ENCODE peak calls at places on chromosomes 6 and 20, in five cellular contexts. One of them, this sample, is unnamed. For H3K27me3, the result is how much of the 10 kb centered on the place peaks cover.

GRCh38 chr6:40907198-40907701 is 131.8 kb downstream of the UNC5CL start:
- DNase-seq in ovary: no peak
- DNase-seq in hepatocyte: no peak
- DNase-seq in Karpas-422: no peak
- DNase-seq in neuronal stem cell: no peak
- DNase-seq in this sample: peak

GRCh38 chr6:145332001-145332400 is 403.3 kb downstream of the EPM2A start:
- DNase-seq in hepatocyte: peak
- DNase-seq in ovary: no peak
- DNase-seq in neuronal stem cell: no peak
- DNase-seq in Karpas-422: no peak
- DNase-seq in this sample: no peak

GRCh38 chr6:83954371-83954770 is 79.2 kb upstream of the MRAP2 start:
- DNase-seq in hepatocyte: no peak
- DNase-seq in neuronal stem cell: no peak
- DNase-seq in Karpas-422: no peak
- DNase-seq in ovary: no peak
- DNase-seq in this sample: no peak

GRCh38 chr20:53827996-53828672 is 234.5 kb upstream of the ZNF217 start:
- DNase-seq in Karpas-422: no peak
- DNase-seq in hepatocyte: peak
- DNase-seq in neuronal stem cell: no peak
- DNase-seq in ovary: peak
- DNase-seq in this sample: no peak

GRCh38 chr6:110013396-110013795 is 35.3 kb downstream of the GPR6 start:
- DNase-seq in hepatocyte: no peak
- DNase-seq in ovary: no peak
- DNase-seq in Karpas-422: no peak
- DNase-seq in neuronal stem cell: no peak
- DNase-seq in this sample: no peak

GRCh38 chr20:52959125-52959524 is 13.0 kb upstream of the TSHZ2 start:
- DNase-seq in ovary: no peak
- DNase-seq in hepatocyte: peak
- DNase-seq in Karpas-422: no peak
- DNase-seq in neuronal stem cell: no peak
- DNase-seq in this sample: no peak

GRCh38 chr6:5219292-5219691 is 41.5 kb downstream of the LYRM4 start:
- DNase-seq in neuronal stem cell: no peak
- DNase-seq in hepatocyte: no peak
- DNase-seq in ovary: no peak
- DNase-seq in Karpas-422: no peak
- DNase-seq in this sample: no peak

GRCh38 chr6:71333700-71334099 is 45.1 kb downstream of the OGFRL1 start:
- DNase-seq in Karpas-422: no peak
- DNase-seq in ovary: no peak
- DNase-seq in neuronal stem cell: no peak
- DNase-seq in hepatocyte: peak
- DNase-seq in this sample: no peak

GRCh38 chr6:157497579-157497978 is 116.6 kb downstream of the ZDHHC14 start:
- DNase-seq in ovary: no peak
- DNase-seq in hepatocyte: no peak
- DNase-seq in Karpas-422: no peak
- DNase-seq in neuronal stem cell: no peak
- DNase-seq in this sample: no peak

GRCh38 chr6:30647802-30648460 is 998 bp downstream of the C6orf136 start:
- DNase-seq in Karpas-422: no peak
- DNase-seq in neuronal stem cell: no peak
- DNase-seq in hepatocyte: no peak
- DNase-seq in ovary: no peak
- DNase-seq in this sample: no peak

GRCh38 chr6:106204961-106205360 is 118.8 kb downstream of the PRDM1 start:
- DNase-seq in Karpas-422: no peak
- DNase-seq in hepatocyte: no peak
- DNase-seq in ovary: no peak
- DNase-seq in neuronal stem cell: no peak
- DNase-seq in this sample: no peak

GRCh38 chr6:13708679-13709261 is 2.9 kb downstream of the RANBP9 start:
- DNase-seq in ovary: no peak
- DNase-seq in hepatocyte: no peak
- DNase-seq in Karpas-422: no peak
- DNase-seq in neuronal stem cell: no peak
- DNase-seq in this sample: no peak

GRCh38 chr20:37919389-37920040 is 16.6 kb downstream of the VSTM2L start:
- DNase-seq in Karpas-422: no peak
- DNase-seq in ovary: no peak
- DNase-seq in hepatocyte: no peak
- DNase-seq in neuronal stem cell: no peak
- DNase-seq in this sample: no peak

GRCh38 chr6:6657085-6657819 is 68.7 kb downstream of the LY86 start:
- DNase-seq in hepatocyte: no peak
- DNase-seq in Karpas-422: no peak
- DNase-seq in neuronal stem cell: no peak
- DNase-seq in ovary: no peak
- DNase-seq in this sample: no peak

GRCh38 chr20:49444553-49444990 is 37.9 kb downstream of the KCNB1 start:
- DNase-seq in neuronal stem cell: no peak
- DNase-seq in hepatocyte: no peak
- DNase-seq in Karpas-422: no peak
- DNase-seq in ovary: no peak
- DNase-seq in this sample: no peak

GRCh38 chr6:8707956-8708772 is 272.8 kb upstream of the SLC35B3 start:
- DNase-seq in Karpas-422: no peak
- DNase-seq in hepatocyte: peak
- DNase-seq in ovary: no peak
- DNase-seq in neuronal stem cell: peak
- DNase-seq in this sample: peak

GRCh38 chr6:44534291-44534690 is 146.8 kb downstream of the CDC5L start:
- DNase-seq in hepatocyte: no peak
- DNase-seq in neuronal stem cell: no peak
- DNase-seq in Karpas-422: no peak
- DNase-seq in ovary: no peak
- DNase-seq in this sample: no peak

GRCh38 chr6:48826884-48827701 is 636.0 kb downstream of the MMUT start:
- DNase-seq in neuronal stem cell: no peak
- DNase-seq in hepatocyte: peak
- DNase-seq in ovary: no peak
- DNase-seq in Karpas-422: no peak
- DNase-seq in this sample: peak

GRCh38 chr6:138205437-138206094 is 12.7 kb downstream of the PBOV1 start:
- DNase-seq in Karpas-422: no peak
- DNase-seq in ovary: no peak
- DNase-seq in neuronal stem cell: no peak
- DNase-seq in hepatocyte: no peak
- DNase-seq in this sample: no peak

GRCh38 chr6:138203315-138203714 is 15.0 kb downstream of the PBOV1 start:
- DNase-seq in ovary: no peak
- DNase-seq in hepatocyte: no peak
- DNase-seq in neuronal stem cell: no peak
- DNase-seq in Karpas-422: no peak
- DNase-seq in this sample: no peak

GRCh38 chr6:138206862-138207261 is 11.4 kb downstream of the PBOV1 start:
- DNase-seq in Karpas-422: no peak
- DNase-seq in ovary: no peak
- DNase-seq in hepatocyte: no peak
- DNase-seq in neuronal stem cell: no peak
- DNase-seq in this sample: no peak

GRCh38 chr6:138204792-138205384 is 13.4 kb downstream of the PBOV1 start:
- DNase-seq in ovary: no peak
- DNase-seq in hepatocyte: no peak
- DNase-seq in neuronal stem cell: no peak
- DNase-seq in Karpas-422: no peak
- DNase-seq in this sample: no peak

GRCh38 chr6:138204303-138204702 is 14.0 kb downstream of the PBOV1 start:
- DNase-seq in ovary: no peak
- DNase-seq in hepatocyte: no peak
- DNase-seq in Karpas-422: no peak
- DNase-seq in neuronal stem cell: no peak
- DNase-seq in this sample: no peak
- H3K4me3 ChIP-seq in ovary: no peak
- H3K4me3 ChIP-seq in hepatocyte: no peak
- H3K4me3 ChIP-seq in Karpas-422: no peak
- H3K4me3 ChIP-seq in neuronal stem cell: no peak
- H3K4me3 ChIP-seq in this sample: no peak

DNA sequence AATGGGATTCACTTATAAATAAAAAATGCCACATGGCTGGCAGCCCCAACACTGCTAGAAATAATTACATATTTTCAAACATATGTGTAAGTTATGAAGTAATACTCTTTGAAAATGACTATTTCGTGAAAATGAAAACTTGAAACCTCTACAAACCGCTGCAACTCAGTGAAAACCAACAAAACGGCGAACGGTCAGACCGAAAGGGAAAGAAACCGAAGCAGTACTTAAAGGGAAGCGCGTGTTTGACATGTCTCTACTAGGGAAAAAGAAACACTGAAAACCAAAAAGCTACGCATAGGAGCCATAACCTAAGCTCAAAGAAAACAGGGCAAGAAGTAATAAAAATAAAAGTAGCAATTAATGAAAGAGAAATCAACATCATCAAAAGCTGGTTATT is 121.0 kb upstream of the GGTLC1 start:
- DNase-seq in Karpas-422: no peak
- DNase-seq in ovary: no peak
- DNase-seq in hepatocyte: no peak
- DNase-seq in neuronal stem cell: no peak
- DNase-seq in this sample: no peak
- H3K27ac ChIP-seq in Karpas-422: no peak
- H3K27ac ChIP-seq in ovary: no peak
- H3K27ac ChIP-seq in hepatocyte: no peak
- H3K27ac ChIP-seq in neuronal stem cell: no peak
- H3K27ac ChIP-seq in this sample: no peak

GRCh38 chr20:59576216-59576953 is 28.0 kb upstream of the PHACTR3 start:
- DNase-seq in neuronal stem cell: no peak
- DNase-seq in Karpas-422: no peak
- DNase-seq in ovary: no peak
- DNase-seq in hepatocyte: no peak
- DNase-seq in this sample: no peak
- H3K27me3 ChIP-seq in neuronal stem cell: under half
- H3K27me3 ChIP-seq in Karpas-422: under half
- H3K27me3 ChIP-seq in ovary: under half
- H3K27me3 ChIP-seq in hepatocyte: half or more
- H3K27me3 ChIP-seq in this sample: half or more

GRCh38 chr6:168440520-168441433 is at the start of gene SMOC2:
- DNase-seq in hepatocyte: peak
- DNase-seq in neuronal stem cell: no peak
- DNase-seq in Karpas-422: peak
- DNase-seq in ovary: peak
- DNase-seq in this sample: peak
- H3K4me3 ChIP-seq in hepatocyte: peak
- H3K4me3 ChIP-seq in neuronal stem cell: peak
- H3K4me3 ChIP-seq in Karpas-422: no peak
- H3K4me3 ChIP-seq in ovary: peak
- H3K4me3 ChIP-seq in this sample: peak

GRCh38 chr6:37501632-37502466 is 2.2 kb upstream of the CCDC167 start:
- DNase-seq in hepatocyte: no peak
- DNase-seq in Karpas-422: no peak
- DNase-seq in ovary: no peak
- DNase-seq in neuronal stem cell: no peak
- DNase-seq in this sample: no peak
- H3K27ac ChIP-seq in hepatocyte: no peak
- H3K27ac ChIP-seq in Karpas-422: no peak
- H3K27ac ChIP-seq in ovary: no peak
- H3K27ac ChIP-seq in neuronal stem cell: no peak
- H3K27ac ChIP-seq in this sample: peak

This sample was measured in transverse colon.